ENCODE peak calls at places on chromosome 19, in five cellular contexts. N is hepatocyte, D is caudate nucleus, U is heart left ventricle, C is non-pigmented ciliary epithelial cell. V is an unnamed sample.

GRCh38 chr19:16825312-16826168 is 3.7 kb upstream of the SIN3B start:
- DNase-seq in D (peak; percentile 49), C (no peak), U (peak; percentile 60), N (peak; percentile 60), V (no peak)

GRCh38 chr19:47296036-47296435 is 13.6 kb upstream of the C5AR1 start:
- DNase-seq in D (peak; percentile 20), C (no peak), U (peak; percentile 76), N (peak; percentile 94), V (no peak)

GRCh38 chr19:289651-290538 is 1.3 kb downstream of the PLPP2 start:
- DNase-seq in C (no peak), D (no peak), U (no peak), N (peak; percentile 71), V (peak; percentile 78)

GRCh38 chr19:3667037-3667638 is 33.1 kb downstream of the PIP5K1C start:
- DNase-seq in U (no peak), D (no peak), N (no peak), C (no peak), V (no peak)

GRCh38 chr19:21483589-21484170 is 21.7 kb upstream of the ZNF429 start:
- DNase-seq in N (no peak), D (no peak), C (no peak), U (peak; percentile 65), V (no peak)

GRCh38 chr19:35038623-35039512 is 2.7 kb upstream of the HPN start:
- DNase-seq in D (no peak), U (no peak), C (no peak), N (no peak), V (no peak)

GRCh38 chr19:29260477-29261317 is 47.7 kb upstream of the UQCRFS1 start:
- DNase-seq in D (no peak), C (no peak), U (no peak), N (peak; percentile 56), V (no peak)

GRCh38 chr19:34145741-34146202 is 26.5 kb upstream of the LSM14A start:
- DNase-seq in D (no peak), C (no peak), U (peak; percentile 32), N (peak; percentile 67), V (no peak)

GRCh38 chr19:8690753-8691539 is 7.6 kb downstream of the ACTL9 start:
- DNase-seq in C (no peak), N (no peak), D (no peak), U (no peak), V (no peak)

V was measured in epithelial cell of prostate.